ENCODE peak calls at places on chromosomes 11 and 22, in seven cellular contexts. One of them, this sample, is unnamed.

GRCh38 chr11:116379185-116379828 is 393.5 kb downstream of the BUD13 start:
- DNase-seq in AG09309: no peak
- DNase-seq in lower lobe of right lung: no peak
- DNase-seq in bronchial epithelial cell: peak; percentile 4
- DNase-seq in AG04450: no peak
- DNase-seq in uterus: peak; percentile 19
- DNase-seq in type B pancreatic cell: no peak
- DNase-seq in this sample: no peak

GRCh38 chr11:77180346-77180745 is 52.3 kb downstream of the MYO7A start:
- DNase-seq in AG09309: no peak
- DNase-seq in lower lobe of right lung: peak; percentile 17
- DNase-seq in bronchial epithelial cell: no peak
- DNase-seq in AG04450: no peak
- DNase-seq in uterus: no peak
- DNase-seq in type B pancreatic cell: no peak
- DNase-seq in this sample: no peak

GRCh38 chr11:68004551-68005335 is 846 bp upstream of the UNC93B1 start:
- DNase-seq in AG09309: no peak
- DNase-seq in lower lobe of right lung: no peak
- DNase-seq in bronchial epithelial cell: no peak
- DNase-seq in AG04450: no peak
- DNase-seq in uterus: no peak
- DNase-seq in type B pancreatic cell: no peak
- DNase-seq in this sample: no peak

GRCh38 chr11:78798567-78799170 is 224.0 kb upstream of the NARS2 start:
- DNase-seq in AG09309: no peak
- DNase-seq in lower lobe of right lung: peak; percentile 81
- DNase-seq in bronchial epithelial cell: peak; percentile 40
- DNase-seq in AG04450: no peak
- DNase-seq in uterus: peak; percentile 77
- DNase-seq in type B pancreatic cell: no peak
- DNase-seq in this sample: no peak

GRCh38 chr11:110979696-110980095 is 265.8 kb upstream of the POU2AF2 start:
- DNase-seq in AG09309: no peak
- DNase-seq in lower lobe of right lung: no peak
- DNase-seq in bronchial epithelial cell: peak; percentile 52
- DNase-seq in AG04450: no peak
- DNase-seq in uterus: no peak
- DNase-seq in type B pancreatic cell: no peak
- DNase-seq in this sample: no peak

GRCh38 chr11:40421187-40421586 is 1038.3 kb downstream of the LRRC4C start:
- DNase-seq in AG09309: no peak
- DNase-seq in lower lobe of right lung: no peak
- DNase-seq in bronchial epithelial cell: no peak
- DNase-seq in AG04450: no peak
- DNase-seq in uterus: no peak
- DNase-seq in type B pancreatic cell: no peak
- DNase-seq in this sample: no peak

GRCh38 chr11:108069947-108070346 is 51.4 kb upstream of the ACAT1 start:
- DNase-seq in AG09309: peak; percentile 24
- DNase-seq in lower lobe of right lung: no peak
- DNase-seq in bronchial epithelial cell: no peak
- DNase-seq in AG04450: no peak
- DNase-seq in uterus: no peak
- DNase-seq in type B pancreatic cell: no peak
- DNase-seq in this sample: no peak

GRCh38 chr22:24805790-24806662 is at the start of gene SGSM1:
- DNase-seq in AG09309: no peak
- DNase-seq in lower lobe of right lung: peak; percentile 89
- DNase-seq in bronchial epithelial cell: peak; percentile 12
- DNase-seq in AG04450: no peak
- DNase-seq in uterus: peak; percentile 54
- DNase-seq in type B pancreatic cell: peak; percentile 88
- DNase-seq in this sample: no peak

GRCh38 chr11:86954288-86955110 is 696 bp downstream of the FZD4 start:
- DNase-seq in AG09309: no peak
- DNase-seq in lower lobe of right lung: peak; percentile 52
- DNase-seq in bronchial epithelial cell: no peak
- DNase-seq in AG04450: no peak
- DNase-seq in uterus: peak; percentile 46
- DNase-seq in type B pancreatic cell: no peak
- DNase-seq in this sample: peak; percentile 85

GRCh38 chr11:17649696-17650600 is 69.4 kb upstream of the MYOD1 start:
- DNase-seq in AG09309: no peak
- DNase-seq in lower lobe of right lung: no peak
- DNase-seq in bronchial epithelial cell: peak; percentile 8
- DNase-seq in AG04450: no peak
- DNase-seq in uterus: no peak
- DNase-seq in type B pancreatic cell: no peak
- DNase-seq in this sample: no peak

GRCh38 chr11:1171985-1172728 is 14.4 kb downstream of the MUC5AC start:
- DNase-seq in AG09309: no peak
- DNase-seq in lower lobe of right lung: no peak
- DNase-seq in bronchial epithelial cell: no peak
- DNase-seq in AG04450: no peak
- DNase-seq in uterus: no peak
- DNase-seq in type B pancreatic cell: no peak
- DNase-seq in this sample: no peak

GRCh38 chr11:33737362-33737821 is 1.2 kb upstream of the CD59 start:
- DNase-seq in AG09309: no peak
- DNase-seq in lower lobe of right lung: no peak
- DNase-seq in bronchial epithelial cell: no peak
- DNase-seq in AG04450: no peak
- DNase-seq in uterus: no peak
- DNase-seq in type B pancreatic cell: no peak
- DNase-seq in this sample: no peak

GRCh38 chr11:72091292-72091691 is 10.6 kb downstream of the LRRC51 start:
- DNase-seq in AG09309: no peak
- DNase-seq in lower lobe of right lung: peak; percentile 72
- DNase-seq in bronchial epithelial cell: peak; percentile 56
- DNase-seq in AG04450: peak; percentile 20
- DNase-seq in uterus: peak; percentile 69
- DNase-seq in type B pancreatic cell: no peak
- DNase-seq in this sample: no peak

GRCh38 chr11:114166389-114166788 is 106.9 kb downstream of the ZBTB16 start:
- DNase-seq in AG09309: no peak
- DNase-seq in lower lobe of right lung: no peak
- DNase-seq in bronchial epithelial cell: no peak
- DNase-seq in AG04450: no peak
- DNase-seq in uterus: no peak
- DNase-seq in type B pancreatic cell: no peak
- DNase-seq in this sample: no peak

GRCh38 chr11:69086741-69087524 is 38.2 kb downstream of the TPCN2 start:
- DNase-seq in AG09309: no peak
- DNase-seq in lower lobe of right lung: no peak
- DNase-seq in bronchial epithelial cell: no peak
- DNase-seq in AG04450: no peak
- DNase-seq in uterus: no peak
- DNase-seq in type B pancreatic cell: no peak
- DNase-seq in this sample: no peak

GRCh38 chr11:113577356-113578163 is 102.4 kb upstream of the DRD2 start:
- DNase-seq in AG09309: no peak
- DNase-seq in lower lobe of right lung: no peak
- DNase-seq in bronchial epithelial cell: peak; percentile 6
- DNase-seq in AG04450: no peak
- DNase-seq in uterus: no peak
- DNase-seq in type B pancreatic cell: no peak
- DNase-seq in this sample: peak; percentile 65

GRCh38 chr11:63841554-63841953 is 2.6 kb downstream of the MARK2 start:
- DNase-seq in AG09309: no peak
- DNase-seq in lower lobe of right lung: peak; percentile 69
- DNase-seq in bronchial epithelial cell: peak; percentile 69
- DNase-seq in AG04450: no peak
- DNase-seq in uterus: no peak
- DNase-seq in type B pancreatic cell: no peak
- DNase-seq in this sample: no peak

GRCh38 chr11:15665368-15665871 is 550.7 kb downstream of the INSC start:
- DNase-seq in AG09309: peak; percentile 40
- DNase-seq in lower lobe of right lung: no peak
- DNase-seq in bronchial epithelial cell: no peak
- DNase-seq in AG04450: no peak
- DNase-seq in uterus: no peak
- DNase-seq in type B pancreatic cell: no peak
- DNase-seq in this sample: peak; percentile 21

GRCh38 chr22:39908737-39909136 is 7.9 kb downstream of the GRAP2 start:
- DNase-seq in AG09309: no peak
- DNase-seq in lower lobe of right lung: no peak
- DNase-seq in bronchial epithelial cell: peak; percentile 32
- DNase-seq in AG04450: no peak
- DNase-seq in uterus: no peak
- DNase-seq in type B pancreatic cell: no peak
- DNase-seq in this sample: no peak

GRCh38 chr22:45644714-45645113 is 26.9 kb upstream of the ATXN10 start:
- DNase-seq in AG09309: no peak
- DNase-seq in lower lobe of right lung: no peak
- DNase-seq in bronchial epithelial cell: no peak
- DNase-seq in AG04450: no peak
- DNase-seq in uterus: no peak
- DNase-seq in type B pancreatic cell: peak; percentile 37
- DNase-seq in this sample: peak; percentile 46
- TF ChIP-seq CTCF in AG09309: no peak
- TF ChIP-seq CTCF in lower lobe of right lung: no peak
- TF ChIP-seq CTCF in bronchial epithelial cell: no peak
- TF ChIP-seq CTCF in AG04450: no peak
- TF ChIP-seq CTCF in uterus: no peak
- TF ChIP-seq CTCF in type B pancreatic cell: no peak
- TF ChIP-seq CTCF in this sample: no peak

DNA sequence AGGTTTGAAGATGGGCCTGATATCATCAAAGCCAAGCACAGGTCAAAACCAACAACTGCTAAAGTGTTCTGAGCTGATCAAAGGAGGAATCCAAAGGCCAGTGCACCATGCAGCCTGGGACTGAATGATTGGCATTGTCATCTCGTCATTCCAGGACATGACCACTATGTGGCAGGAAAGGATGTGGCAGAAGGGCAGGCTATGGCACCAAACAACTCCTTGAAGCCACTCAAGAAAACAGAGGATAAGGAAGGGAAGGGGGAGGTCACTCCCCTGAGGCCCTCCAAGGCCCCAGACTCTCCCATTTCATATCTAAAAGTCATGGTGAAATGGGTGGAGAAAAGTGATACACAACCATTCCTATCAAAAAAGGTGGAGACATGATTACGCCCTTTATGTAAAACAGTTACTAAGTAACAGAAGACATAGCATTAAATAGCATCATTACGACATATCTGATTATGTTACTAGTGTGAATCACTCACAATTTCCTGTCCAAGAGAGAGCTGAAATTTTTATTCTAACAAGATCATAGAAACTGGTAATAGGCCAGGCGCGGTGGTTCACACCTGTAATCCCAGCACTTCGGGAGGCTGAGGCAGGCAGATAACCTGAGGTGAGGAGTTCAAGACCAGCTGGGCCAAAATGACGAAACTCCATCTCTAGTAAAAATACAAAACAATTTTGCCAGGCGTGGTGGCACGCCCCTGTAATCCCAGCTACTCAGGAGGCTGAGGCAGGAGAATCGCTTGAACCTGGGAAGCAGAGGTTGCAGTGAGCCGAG is 49.3 kb downstream of the AHNAK start:
- DNase-seq in AG09309: no peak
- DNase-seq in lower lobe of right lung: no peak
- DNase-seq in bronchial epithelial cell: peak; percentile 98
- DNase-seq in AG04450: no peak
- DNase-seq in uterus: no peak
- DNase-seq in type B pancreatic cell: no peak
- DNase-seq in this sample: no peak
- TF ChIP-seq CTCF in AG09309: peak; percentile 33
- TF ChIP-seq CTCF in lower lobe of right lung: peak; percentile 44
- TF ChIP-seq CTCF in bronchial epithelial cell: peak; percentile 53
- TF ChIP-seq CTCF in AG04450: no peak
- TF ChIP-seq CTCF in uterus: no peak
- TF ChIP-seq CTCF in type B pancreatic cell: peak; percentile 44
- TF ChIP-seq CTCF in this sample: peak; percentile 53

GRCh38 chr11:46898396-46899095 is 19.8 kb downstream of the LRP4 start:
- DNase-seq in AG09309: no peak
- DNase-seq in lower lobe of right lung: no peak
- DNase-seq in bronchial epithelial cell: peak; percentile 60
- DNase-seq in AG04450: no peak
- DNase-seq in uterus: no peak
- DNase-seq in type B pancreatic cell: no peak
- DNase-seq in this sample: no peak

GRCh38 chr11:46894506-46894905 is 23.8 kb downstream of the LRP4 start:
- DNase-seq in AG09309: no peak
- DNase-seq in lower lobe of right lung: no peak
- DNase-seq in bronchial epithelial cell: no peak
- DNase-seq in AG04450: no peak
- DNase-seq in uterus: no peak
- DNase-seq in type B pancreatic cell: no peak
- DNase-seq in this sample: no peak

GRCh38 chr11:46895821-46896220 is 22.5 kb downstream of the LRP4 start:
- DNase-seq in AG09309: no peak
- DNase-seq in lower lobe of right lung: peak; percentile 70
- DNase-seq in bronchial epithelial cell: no peak
- DNase-seq in AG04450: no peak
- DNase-seq in uterus: no peak
- DNase-seq in type B pancreatic cell: no peak
- DNase-seq in this sample: no peak

GRCh38 chr11:46894961-46895360 is 23.4 kb downstream of the LRP4 start:
- DNase-seq in AG09309: no peak
- DNase-seq in lower lobe of right lung: no peak
- DNase-seq in bronchial epithelial cell: no peak
- DNase-seq in AG04450: no peak
- DNase-seq in uterus: no peak
- DNase-seq in type B pancreatic cell: no peak
- DNase-seq in this sample: no peak

DNA sequence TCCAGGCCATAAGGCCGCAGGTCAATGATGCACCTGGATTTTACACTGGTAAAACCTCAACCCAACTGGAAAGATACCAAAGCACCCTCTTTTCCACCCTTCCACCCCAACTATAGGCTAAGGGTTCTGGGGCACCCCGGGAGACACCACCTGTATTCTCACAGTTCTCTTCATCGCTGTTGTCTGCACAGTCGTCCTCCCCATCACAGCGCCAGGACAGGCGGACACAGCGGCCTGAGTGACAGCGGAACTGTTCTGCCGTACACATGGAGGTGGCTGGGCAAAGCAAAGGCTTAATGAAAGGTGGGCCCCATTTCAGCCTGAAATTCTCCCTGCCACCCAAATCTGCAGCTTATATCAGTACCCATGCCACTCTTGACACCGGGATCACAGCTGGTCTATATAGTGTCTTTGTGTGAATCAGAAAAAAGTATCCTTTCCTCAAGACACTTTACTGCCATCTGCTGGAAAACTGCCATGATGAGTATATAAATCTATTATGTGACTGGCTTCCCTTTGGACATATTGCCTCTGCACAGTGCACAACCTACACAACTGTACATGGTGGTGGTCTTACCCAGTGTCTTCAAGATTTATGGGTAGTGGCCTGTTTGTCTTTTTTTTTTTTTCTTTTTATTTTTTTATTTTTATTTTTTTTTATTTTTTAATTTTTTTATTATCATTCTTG is 21.5 kb downstream of the LRP4 start:
- DNase-seq in AG09309: no peak
- DNase-seq in lower lobe of right lung: no peak
- DNase-seq in bronchial epithelial cell: peak; percentile 58
- DNase-seq in AG04450: no peak
- DNase-seq in uterus: no peak
- DNase-seq in type B pancreatic cell: no peak
- DNase-seq in this sample: no peak
- TF ChIP-seq CTCF in AG09309: no peak
- TF ChIP-seq CTCF in lower lobe of right lung: no peak
- TF ChIP-seq CTCF in bronchial epithelial cell: peak; percentile 30
- TF ChIP-seq CTCF in AG04450: peak; percentile 25
- TF ChIP-seq CTCF in uterus: no peak
- TF ChIP-seq CTCF in type B pancreatic cell: peak; percentile 62
- TF ChIP-seq CTCF in this sample: peak; percentile 50

GRCh38 chr22:49861642-49862407 is 8.2 kb downstream of the ZBED4 start:
- DNase-seq in AG09309: no peak
- DNase-seq in lower lobe of right lung: no peak
- DNase-seq in bronchial epithelial cell: no peak
- DNase-seq in AG04450: no peak
- DNase-seq in uterus: no peak
- DNase-seq in type B pancreatic cell: no peak
- DNase-seq in this sample: no peak
- TF ChIP-seq CTCF in AG09309: no peak
- TF ChIP-seq CTCF in lower lobe of right lung: no peak
- TF ChIP-seq CTCF in bronchial epithelial cell: no peak
- TF ChIP-seq CTCF in AG04450: no peak
- TF ChIP-seq CTCF in uterus: no peak
- TF ChIP-seq CTCF in type B pancreatic cell: no peak
- TF ChIP-seq CTCF in this sample: no peak

This sample was measured in osteocyte.